ENCODE peak calls at places on chromosome 17, in five cellular contexts. S, P, D, A and M are unnamed samples.

GRCh38 chr17:11351479-11351878 is 110.5 kb downstream of the SHISA6 start:
- DNase-seq in P (no peak), A (no peak), S (no peak), D (no peak), M (no peak)

GRCh38 chr17:50056961-50057330 is 1.0 kb downstream of the ITGA3 start:
- DNase-seq in D (peak), P (no peak), A (peak), S (no peak), M (peak)

GRCh38 chr17:71792966-71793365 is 327.9 kb upstream of the SOX9 start:
- DNase-seq in S (no peak), P (no peak), A (peak), D (no peak), M (no peak)

GRCh38 chr17:69448431-69449102 is 34.1 kb downstream of the MAP2K6 start:
- DNase-seq in S (peak), P (no peak), D (peak), A (no peak), M (peak)

GRCh38 chr17:66177048-66177447 is 14.9 kb downstream of the CEP112 start:
- DNase-seq in D (no peak), S (no peak), A (no peak), P (no peak), M (no peak)

GRCh38 chr17:71966459-71967313 is 154.1 kb upstream of the SOX9 start:
- DNase-seq in P (no peak), S (no peak), D (no peak), A (no peak), M (no peak)

GRCh38 chr17:7438050-7438614 is 1.2 kb upstream of the FGF11 start:
- DNase-seq in A (no peak), P (no peak), D (peak), S (no peak), M (peak)

GRCh38 chr17:64032081-64032480 is 11.6 kb upstream of the ICAM2 start:
- DNase-seq in A (peak), P (no peak), D (no peak), S (peak), M (no peak)

GRCh38 chr17:27888072-27888471 is 5.1 kb downstream of the LYRM9 start:
- DNase-seq in S (no peak), A (no peak), P (no peak), D (no peak), M (no peak)

GRCh38 chr17:2057714-2058520 is 3.0 kb downstream of the HIC1 start:
- DNase-seq in D (peak), S (peak), A (peak), P (peak), M (no peak)

GRCh38 chr17:45757431-45758218 is 26.5 kb upstream of the CRHR1 start:
- DNase-seq in A (no peak), D (no peak), P (peak), S (no peak), M (no peak)

GRCh38 chr17:66386789-66387351 is 84.5 kb downstream of the PRKCA start:
- DNase-seq in D (no peak), A (no peak), P (no peak), S (no peak), M (no peak)

GRCh38 chr17:32783602-32784001 is 93.3 kb downstream of the MYO1D start:
- DNase-seq in D (no peak), S (no peak), A (peak), P (no peak), M (no peak)

GRCh38 chr17:34843682-34844081 is 117.6 kb downstream of the CCT6B start:
- DNase-seq in D (no peak), P (no peak), S (no peak), A (no peak), M (no peak)

GRCh38 chr17:40322417-40323315 is 13.7 kb downstream of the RARA start:
- DNase-seq in D (peak), S (peak), A (peak), P (peak), M (peak)

GRCh38 chr17:8869416-8869815 is 1.9 kb upstream of the PIK3R6 start:
- DNase-seq in A (no peak), P (no peak), S (no peak), D (no peak), M (no peak)

GRCh38 chr17:43720311-43721060 is 38.1 kb downstream of the SOST start:
- DNase-seq in A (peak), P (peak), D (peak), S (peak), M (peak)

GRCh38 chr17:65297384-65297783 is 160.2 kb downstream of the RGS9 start:
- DNase-seq in D (no peak), P (no peak), A (peak), S (no peak), M (no peak)

GRCh38 chr17:58156839-58157803 is 8.9 kb downstream of the OR4D1 start:
- DNase-seq in D (no peak), S (no peak), A (peak), P (peak), M (peak)

GRCh38 chr17:78883533-78884131 is 19.4 kb downstream of the CEP295NL start:
- DNase-seq in D (peak), P (no peak), S (peak), A (peak), M (peak)

GRCh38 chr17:13367154-13367553 is 234.6 kb downstream of the HS3ST3A1 start:
- DNase-seq in P (no peak), D (no peak), S (no peak), A (peak), M (no peak)

GRCh38 chr17:57636274-57636673 is 108.8 kb downstream of the CCDC182 start:
- DNase-seq in P (no peak), D (no peak), S (no peak), A (no peak), M (no peak)

GRCh38 chr17:50055426-50056216 is at the start of gene ITGA3:
- DNase-seq in P (peak), D (peak), A (peak), S (peak), M (peak)

GRCh38 chr17:17493249-17493985 is 2.8 kb downstream of the RASD1 start:
- DNase-seq in A (peak), D (no peak), P (no peak), S (peak), M (peak)

GRCh38 chr17:75307957-75308731 is 18.9 kb upstream of the SLC25A19 start:
- DNase-seq in S (no peak), P (no peak), D (no peak), A (no peak), M (no peak)
- H3K4me3 ChIP-seq in S (no peak), P (no peak), D (no peak), A (no peak), M (no peak)

DNA sequence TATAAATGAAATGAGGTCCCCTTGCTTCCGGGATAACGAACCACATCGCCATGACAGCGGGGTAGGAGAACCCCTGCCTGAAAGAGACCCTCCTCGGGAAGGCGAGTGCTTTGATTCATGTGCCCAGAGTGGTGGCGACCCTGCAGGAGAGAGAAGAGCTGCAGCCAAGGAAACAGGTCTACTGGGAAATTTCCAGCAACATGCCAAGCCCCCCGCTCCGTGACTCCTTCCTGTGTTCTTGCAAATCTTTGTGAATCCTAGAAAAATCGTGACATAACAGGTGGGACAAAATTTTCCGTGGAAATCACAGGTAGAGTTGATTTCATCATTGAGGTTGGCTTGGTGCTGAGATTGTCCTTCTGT is 162.6 kb downstream of the WSCD1 start:
- DNase-seq in P (no peak), D (no peak), A (no peak), S (no peak), M (no peak)
- TF ChIP-seq CTCF in P (no peak), D (no peak), A (no peak), S (no peak), M (no peak)

DNA sequence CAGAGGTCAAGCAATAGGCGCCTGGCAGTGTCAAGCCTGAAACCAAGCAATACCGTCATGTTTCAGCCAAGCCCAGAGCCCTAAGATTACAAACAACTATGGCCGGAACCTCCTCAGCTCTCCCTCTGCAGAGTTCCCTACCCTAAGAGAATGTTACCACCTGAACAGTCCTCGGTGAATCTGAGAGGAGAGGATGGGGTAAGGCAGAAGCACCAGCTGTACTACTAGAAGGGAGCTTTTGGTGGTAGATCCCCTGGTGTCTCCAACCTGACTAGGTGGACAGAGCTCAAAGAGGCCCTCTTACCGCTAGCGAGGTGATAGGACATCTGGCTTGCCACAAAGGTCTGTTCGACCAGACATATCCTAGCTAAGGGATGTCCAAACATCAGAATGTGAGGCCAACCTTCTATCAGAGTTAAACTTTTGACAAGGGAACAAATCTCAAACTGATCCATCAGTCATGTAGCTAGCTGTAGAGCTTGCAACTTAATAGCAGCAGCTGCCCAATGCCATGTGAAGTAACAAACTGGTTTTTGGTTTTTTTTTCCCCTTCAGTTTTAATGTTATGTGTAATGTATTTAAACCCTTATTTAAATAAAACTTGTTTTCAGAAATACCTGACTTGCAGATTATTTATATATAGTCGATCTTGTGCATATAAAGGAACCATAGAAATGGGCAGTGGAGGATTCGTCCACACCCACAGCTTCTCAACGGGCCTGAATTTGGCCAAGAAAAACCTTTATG is 2.5 kb downstream of the EIF1 start:
- DNase-seq in P (no peak), S (no peak), D (no peak), A (peak), M (no peak)
- H3K4me3 ChIP-seq in P (no peak), S (no peak), D (no peak), A (no peak), M (no peak)

DNA sequence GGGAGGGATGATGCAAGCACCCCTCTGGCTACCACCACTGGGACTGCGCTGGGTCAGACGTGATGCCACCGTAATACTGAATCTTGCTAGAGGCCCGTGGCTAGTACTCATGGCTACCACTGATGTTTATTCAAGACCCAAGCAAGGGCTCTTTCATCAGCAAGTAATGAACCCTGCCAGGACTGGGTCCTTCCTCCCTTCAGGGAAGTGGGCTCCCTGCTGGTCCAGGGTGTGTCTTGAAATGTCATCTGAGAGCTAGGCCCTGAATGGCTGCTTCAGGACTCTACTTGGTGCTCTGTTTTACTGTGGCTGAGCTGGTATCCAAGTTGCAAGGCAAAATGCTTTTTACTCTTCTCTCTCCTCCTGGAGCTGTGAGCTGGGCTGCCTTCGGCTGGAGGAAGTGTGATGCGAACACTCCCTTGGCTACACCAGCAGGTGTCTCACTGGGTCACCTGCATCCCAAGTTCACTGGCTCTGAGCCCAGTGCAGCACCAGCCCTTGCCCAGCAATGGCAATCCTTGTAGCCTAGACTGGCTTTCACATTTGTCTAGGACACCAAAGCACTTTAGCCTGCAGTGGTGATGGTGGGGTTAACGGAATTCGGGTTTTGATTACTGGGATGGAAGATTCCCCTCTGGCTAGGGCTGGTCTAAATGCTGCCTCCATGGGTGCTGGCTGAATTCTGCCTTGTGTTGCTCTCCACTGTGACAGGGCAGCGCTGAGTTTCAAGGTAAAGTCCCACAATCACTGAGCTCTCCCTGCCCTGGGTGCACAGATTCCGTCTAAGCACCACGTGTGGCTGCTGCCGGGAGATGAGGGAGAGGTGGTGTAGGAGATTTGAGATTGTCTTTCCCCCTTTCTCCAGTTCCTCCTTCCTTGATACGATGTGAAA is 98.6 kb downstream of the USP22 start:
- DNase-seq in S (no peak), D (peak), P (peak), A (no peak), M (peak)
- TF ChIP-seq CTCF in S (peak), D (peak), P (peak), A (no peak), M (peak)

GRCh38 chr17:77666881-77667395 is 291.6 kb upstream of the TNRC6C start:
- DNase-seq in D (no peak), S (peak), P (no peak), A (no peak), M (no peak)
- H3K4me3 ChIP-seq in D (no peak), S (no peak), P (no peak), A (no peak), M (no peak)

GRCh38 chr17:41679740-41680425 is 8.8 kb upstream of the EIF1 start:
- DNase-seq in S (no peak), D (no peak), P (no peak), A (no peak), M (no peak)

GRCh38 chr17:41681776-41682175 is 6.9 kb upstream of the EIF1 start:
- DNase-seq in A (no peak), D (no peak), P (no peak), S (no peak), M (no peak)

GRCh38 chr17:41680426-41681040 is 8.2 kb upstream of the EIF1 start:
- DNase-seq in A (no peak), S (no peak), D (no peak), P (no peak), M (no peak)

GRCh38 chr17:41678411-41678906 is 10.2 kb upstream of the EIF1 start:
- DNase-seq in D (no peak), P (no peak), S (peak), A (peak), M (no peak)

DNA sequence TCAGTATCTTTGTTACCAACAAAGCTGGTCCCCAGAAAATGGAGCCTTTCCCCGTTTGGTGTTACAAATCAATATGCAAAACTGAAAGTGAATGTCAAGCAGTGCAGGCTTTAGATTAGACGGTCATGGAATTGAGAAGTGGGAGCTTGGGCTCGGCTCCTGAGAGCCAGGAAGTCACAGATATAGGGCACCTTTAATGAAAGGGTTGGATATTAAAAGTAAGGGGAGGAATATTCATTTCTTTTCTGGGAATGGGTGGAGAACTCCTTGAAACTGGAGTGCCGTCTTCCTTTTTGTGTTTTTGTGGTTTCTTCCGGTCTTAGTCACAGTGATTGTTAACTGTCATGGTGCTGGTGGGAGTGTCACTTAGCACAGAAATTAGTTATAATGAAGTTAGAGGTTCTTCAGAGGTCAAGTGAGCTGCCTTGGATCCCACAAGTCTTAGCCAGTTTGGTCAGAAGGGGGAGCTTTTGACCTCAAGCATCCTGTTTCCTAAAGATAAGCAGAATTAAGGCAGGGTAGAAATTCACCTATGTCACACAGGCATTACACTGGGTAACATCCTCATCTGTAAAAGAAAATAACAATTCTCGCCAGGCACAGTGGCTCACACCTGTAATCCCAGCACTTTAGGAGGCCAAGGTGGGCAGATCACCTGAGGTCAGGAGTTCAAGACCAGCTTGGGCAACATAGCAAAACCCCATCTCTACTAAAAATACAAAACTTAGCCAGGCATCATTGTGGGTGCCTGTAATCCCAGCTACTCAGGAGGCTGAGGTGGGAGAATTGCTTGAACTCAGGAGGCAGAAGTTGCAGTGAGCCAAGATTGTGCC is 9.6 kb upstream of the EIF1 start:
- DNase-seq in P (no peak), A (peak), S (peak), D (no peak), M (no peak)
- TF ChIP-seq CTCF in P (no peak), A (no peak), S (no peak), D (no peak), M (no peak)

GRCh38 chr17:82372063-82372590 is 562 bp downstream of the UTS2R start:
- DNase-seq in D (no peak), P (peak), A (no peak), S (no peak), M (no peak)

GRCh38 chr17:82370471-82371332 is 863 bp upstream of the UTS2R start:
- DNase-seq in A (no peak), P (peak), S (no peak), D (no peak), M (peak)

GRCh38 chr17:82369211-82369610 is 2.4 kb upstream of the UTS2R start:
- DNase-seq in S (no peak), D (no peak), P (no peak), A (no peak), M (no peak)

GRCh38 chr17:82372591-82373452 is 1.3 kb downstream of the UTS2R start:
- DNase-seq in S (no peak), P (peak), A (no peak), D (peak), M (peak)

GRCh38 chr17:82371333-82372062 is at the start of gene UTS2R:
- DNase-seq in A (no peak), S (no peak), P (peak), D (no peak), M (no peak)
- H3K4me3 ChIP-seq in A (peak), S (peak), P (no peak), D (peak), M (no peak)

GRCh38 chr17:74953129-74953687 is 17.5 kb downstream of the OTOP3 start:
- DNase-seq in S (no peak), D (no peak), P (peak), A (no peak), M (no peak)

GRCh38 chr17:74950207-74950606 is 14.5 kb downstream of the OTOP3 start:
- DNase-seq in P (peak), S (no peak), D (peak), A (no peak), M (no peak)

GRCh38 chr17:74951065-74951464 is 15.4 kb downstream of the OTOP3 start:
- DNase-seq in D (no peak), P (peak), S (no peak), A (no peak), M (no peak)

GRCh38 chr17:74952431-74953128 is 16.9 kb downstream of the OTOP3 start:
- DNase-seq in A (no peak), S (no peak), P (peak), D (no peak), M (no peak)

DNA sequence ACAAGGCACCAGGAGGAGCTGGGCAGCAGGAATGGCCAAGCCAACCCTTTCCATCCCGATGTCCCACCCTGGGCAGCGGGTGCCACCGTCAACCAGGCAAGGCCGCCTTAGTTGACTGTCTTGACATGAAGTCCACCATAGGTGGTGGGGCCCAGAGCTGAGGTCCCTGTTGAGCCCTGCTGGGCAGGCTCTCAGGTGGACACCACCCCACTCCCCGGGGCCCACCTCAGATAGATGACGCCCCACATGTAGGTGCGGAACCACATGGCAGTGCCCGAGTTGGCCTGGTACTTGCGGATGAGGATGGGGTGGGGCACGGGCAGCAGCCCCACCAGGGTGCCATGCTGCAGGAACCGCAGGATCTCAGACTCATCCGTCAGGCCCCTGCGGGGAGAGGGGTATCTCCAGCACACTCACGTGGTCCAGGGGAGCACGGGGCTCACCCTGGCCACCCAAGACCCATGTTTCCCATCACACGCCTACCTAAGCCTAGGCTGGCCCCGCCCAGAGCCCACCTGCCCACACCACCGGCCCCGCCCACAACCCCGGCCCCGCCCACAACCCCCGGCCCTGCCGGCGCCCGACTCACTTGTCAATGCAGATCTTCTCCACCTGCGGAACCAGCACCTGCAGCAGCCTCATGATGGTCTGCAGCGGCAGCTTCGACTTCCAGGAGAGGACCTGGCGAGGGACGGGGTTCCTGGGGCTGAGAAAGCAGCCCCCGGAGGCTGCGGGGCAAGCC is 16.2 kb downstream of the OTOP3 start:
- DNase-seq in S (no peak), P (peak), D (no peak), A (no peak), M (no peak)
- TF ChIP-seq CTCF in S (no peak), P (no peak), D (no peak), A (no peak), M (no peak)